ENCODE peak calls at places on chromosomes 2 and 18, in ten cellular contexts. A is left ventricle myocardium inferior; O is CD8-positive, alpha-beta T cell; G is RWPE1; U is IMR-90; P is upper lobe of left lung; M is neural crest cell; Y is lower leg skin; V is progenitor cell of endocrine pancreas; F is fibroblast of the aortic adventitia. L is an unnamed sample.

GRCh38 chr2:15472133-15472532 is 89.0 kb downstream of the NBAS start:
- DNase-seq in M (no peak), Y (no peak), G (no peak), U (no peak), F (no peak), A (no peak), V (no peak), O (no peak), P (no peak), L (no peak)

GRCh38 chr2:98842136-98842535 is 93.9 kb downstream of the CRACDL start:
- DNase-seq in G (no peak), A (no peak), P (no peak), U (no peak), V (no peak), O (no peak), F (no peak), M (no peak), Y (no peak), L (no peak)

GRCh38 chr18:7987284-7987976 is 420.3 kb downstream of the PTPRM start:
- DNase-seq in A (no peak), F (peak), V (no peak), O (no peak), U (peak), M (no peak), P (no peak), Y (no peak), G (peak), L (no peak)

GRCh38 chr2:46171441-46171953 is 125.7 kb upstream of the EPAS1 start:
- DNase-seq in V (no peak), F (peak), G (peak), P (no peak), Y (no peak), U (peak), A (no peak), O (no peak), M (no peak), L (peak)

GRCh38 chr2:20484034-20484617 is 37.3 kb downstream of the RHOB start:
- DNase-seq in U (no peak), G (no peak), P (no peak), A (no peak), V (peak), Y (peak), O (no peak), M (no peak), F (no peak), L (no peak)

GRCh38 chr2:238562446-238562845 is 135.7 kb downstream of the ASB1 start:
- DNase-seq in P (no peak), M (no peak), F (no peak), V (no peak), U (no peak), O (no peak), A (no peak), Y (no peak), G (no peak), L (no peak)

GRCh38 chr2:165161510-165161909 is 42.3 kb downstream of the SCN3A start:
- DNase-seq in M (no peak), V (no peak), U (peak), F (peak), A (no peak), G (no peak), P (no peak), O (no peak), Y (no peak), L (no peak)

GRCh38 chr2:135904590-135904989 is 28.3 kb upstream of the MCM6 start:
- DNase-seq in V (no peak), F (peak), U (peak), O (no peak), M (no peak), G (no peak), A (no peak), Y (no peak), P (no peak), L (no peak)

GRCh38 chr2:98519156-98519555 is 74.5 kb downstream of the INPP4A start:
- DNase-seq in U (peak), G (no peak), F (no peak), Y (no peak), O (no peak), P (no peak), M (no peak), A (no peak), V (no peak), L (no peak)

GRCh38 chr2:72098935-72099334 is 48.7 kb downstream of the CYP26B1 start:
- DNase-seq in O (no peak), V (no peak), Y (peak), F (no peak), M (no peak), U (no peak), A (no peak), P (no peak), G (no peak), L (no peak)

GRCh38 chr18:47413327-47413726 is 161.9 kb upstream of the SKOR2 start:
- DNase-seq in A (no peak), P (peak), F (peak), Y (no peak), V (no peak), U (no peak), O (no peak), G (no peak), M (no peak), L (no peak)

DNA sequence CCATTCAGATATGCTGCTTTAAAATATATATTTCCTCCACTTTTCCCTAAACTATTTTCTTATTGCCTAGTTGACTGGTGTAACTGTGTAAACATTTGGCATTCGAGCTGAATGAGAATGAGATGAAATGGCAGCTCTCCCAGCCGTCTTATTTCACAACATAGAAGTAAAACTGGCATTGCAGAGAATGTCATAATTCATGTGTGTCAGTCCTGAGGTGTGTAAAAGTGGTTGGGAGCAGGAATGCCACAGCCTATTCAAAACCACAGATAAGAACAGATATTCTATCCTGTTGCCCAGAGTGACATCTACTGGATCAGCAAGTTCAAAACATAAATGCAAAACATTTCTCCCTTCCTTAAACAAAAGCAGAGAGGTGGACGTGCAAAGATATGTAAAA is 565.5 kb upstream of the CHAC2 start:
- DNase-seq in Y (peak), V (no peak), O (no peak), M (no peak), U (peak), P (peak), F (peak), A (no peak), G (peak), L (no peak)
- TF ChIP-seq CTCF in Y (no peak), V (no peak), O (no peak), M (no peak), U (peak), P (no peak), F (peak), A (peak), G (peak), L (peak)

GRCh38 chr2:109349555-109350430 is 220.8 kb downstream of the SH3RF3 start:
- DNase-seq in A (no peak), M (no peak), G (no peak), V (no peak), Y (no peak), P (no peak), F (no peak), U (no peak), O (no peak), L (no peak)
- TF ChIP-seq CTCF in A (peak), M (no peak), G (no peak), V (peak), Y (no peak), P (peak), F (peak), U (peak), O (no peak), L (peak)

GRCh38 chr18:34840416-34840815 is 130.3 kb downstream of the DTNA start:
- DNase-seq in F (no peak), A (no peak), Y (no peak), U (no peak), P (no peak), G (no peak), M (no peak), O (no peak), V (no peak), L (no peak)
- TF ChIP-seq CTCF in F (no peak), A (no peak), Y (no peak), U (no peak), P (no peak), G (no peak), M (no peak), O (no peak), V (no peak), L (no peak)

DNA sequence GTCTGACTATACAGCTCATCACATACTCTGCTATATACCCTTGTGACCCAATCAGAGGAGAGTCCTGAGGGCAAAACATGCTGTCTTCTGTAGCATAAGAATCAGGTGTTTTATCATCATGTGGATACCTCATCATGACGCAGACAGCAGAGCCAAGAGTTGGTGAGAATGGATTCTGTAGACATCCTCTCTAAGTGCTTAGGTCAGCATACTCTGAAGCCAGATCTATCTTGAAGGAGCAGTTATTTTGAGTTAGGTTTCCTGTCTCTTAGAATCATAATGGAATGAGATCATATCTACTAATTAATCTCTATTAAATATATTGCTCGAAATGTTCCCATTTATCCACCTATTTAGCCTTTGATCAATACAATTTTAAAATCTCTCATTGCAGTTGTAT is 190.2 kb upstream of the KCNH7 start:
- DNase-seq in F (no peak), G (no peak), V (no peak), M (no peak), U (no peak), O (no peak), P (no peak), A (no peak), Y (no peak), L (no peak)
- TF ChIP-seq CTCF in F (no peak), G (no peak), V (no peak), M (no peak), U (no peak), O (no peak), P (no peak), A (no peak), Y (no peak), L (no peak)

DNA sequence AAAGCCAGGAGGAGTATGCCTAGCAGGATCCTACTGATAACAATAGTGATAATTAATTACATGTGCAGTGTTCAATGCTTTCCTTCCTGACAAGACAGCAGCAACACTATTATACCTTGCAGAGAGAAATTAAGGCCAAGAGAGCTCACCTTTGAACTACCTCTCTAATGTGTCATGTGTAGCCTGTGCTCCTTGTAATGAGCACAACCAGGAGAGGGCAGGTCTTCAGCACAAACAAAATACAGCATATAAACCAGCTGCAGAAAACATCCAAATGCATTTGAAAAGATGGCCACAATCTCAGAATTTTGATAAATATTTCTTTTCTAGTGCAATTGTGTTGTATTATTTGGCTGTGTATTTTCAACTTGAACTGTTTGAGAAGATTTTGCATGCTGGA is 1425.7 kb downstream of the DSC3 start:
- DNase-seq in M (no peak), O (no peak), U (no peak), G (no peak), P (no peak), V (no peak), A (no peak), Y (no peak), F (no peak), L (no peak)
- TF ChIP-seq CTCF in M (no peak), O (no peak), U (no peak), G (no peak), P (no peak), V (no peak), A (peak), Y (no peak), F (no peak), L (no peak)

GRCh38 chr2:221552282-221552681 is 19.8 kb downstream of the EPHA4 start:
- DNase-seq in U (no peak), G (no peak), M (no peak), A (no peak), F (no peak), Y (no peak), O (no peak), V (no peak), P (no peak), L (no peak)

GRCh38 chr2:221551864-221552263 is 20.2 kb downstream of the EPHA4 start:
- DNase-seq in F (no peak), A (no peak), Y (no peak), G (no peak), V (no peak), O (no peak), P (no peak), M (no peak), U (no peak), L (no peak)

GRCh38 chr2:221541131-221541735 is 30.9 kb downstream of the EPHA4 start:
- DNase-seq in V (no peak), G (no peak), F (no peak), A (no peak), O (no peak), U (no peak), Y (no peak), M (no peak), P (no peak), L (no peak)

GRCh38 chr2:221549143-221549542 is 23.0 kb downstream of the EPHA4 start:
- DNase-seq in V (no peak), P (no peak), G (no peak), O (no peak), M (no peak), Y (no peak), A (no peak), U (peak), F (no peak), L (no peak)

DNA sequence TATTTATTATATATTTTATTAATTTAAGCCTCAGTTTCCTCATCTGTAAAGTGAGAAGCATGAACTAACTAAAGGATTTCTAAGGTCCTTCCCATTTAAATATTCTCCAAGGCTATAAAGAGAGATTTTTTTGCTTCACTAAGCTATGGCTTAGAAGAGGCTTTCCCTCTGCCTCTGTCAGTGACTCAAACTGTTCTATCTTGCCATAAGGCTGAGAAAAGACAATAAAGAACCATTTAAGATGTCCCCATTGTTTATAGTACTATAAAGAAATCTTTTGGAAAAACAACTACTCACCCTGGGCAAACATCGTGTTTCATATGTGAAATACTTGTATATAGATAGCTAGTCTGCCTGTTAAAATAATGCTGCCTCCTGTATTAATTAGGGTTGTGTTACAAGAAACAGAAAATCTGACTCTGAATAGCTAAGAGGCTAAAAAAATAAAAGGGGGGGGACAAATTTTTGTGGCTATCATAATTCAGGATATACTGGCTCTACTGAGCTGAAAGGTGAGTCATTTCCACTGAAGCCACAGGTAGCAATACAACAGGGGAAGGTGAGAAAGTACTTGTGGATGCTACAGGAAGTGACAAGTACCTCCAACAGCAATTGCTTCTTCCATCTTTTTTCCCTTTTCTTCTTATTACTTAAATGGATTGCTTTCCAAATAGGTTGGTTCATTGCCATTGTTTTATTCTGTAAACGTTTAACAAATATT is 25.4 kb downstream of the EPHA4 start:
- DNase-seq in Y (no peak), V (no peak), M (no peak), U (no peak), F (no peak), P (no peak), A (no peak), O (no peak), G (peak), L (no peak)
- TF ChIP-seq CTCF in Y (no peak), V (no peak), M (no peak), U (no peak), F (no peak), P (no peak), A (no peak), O (no peak), G (no peak), L (no peak)

DNA sequence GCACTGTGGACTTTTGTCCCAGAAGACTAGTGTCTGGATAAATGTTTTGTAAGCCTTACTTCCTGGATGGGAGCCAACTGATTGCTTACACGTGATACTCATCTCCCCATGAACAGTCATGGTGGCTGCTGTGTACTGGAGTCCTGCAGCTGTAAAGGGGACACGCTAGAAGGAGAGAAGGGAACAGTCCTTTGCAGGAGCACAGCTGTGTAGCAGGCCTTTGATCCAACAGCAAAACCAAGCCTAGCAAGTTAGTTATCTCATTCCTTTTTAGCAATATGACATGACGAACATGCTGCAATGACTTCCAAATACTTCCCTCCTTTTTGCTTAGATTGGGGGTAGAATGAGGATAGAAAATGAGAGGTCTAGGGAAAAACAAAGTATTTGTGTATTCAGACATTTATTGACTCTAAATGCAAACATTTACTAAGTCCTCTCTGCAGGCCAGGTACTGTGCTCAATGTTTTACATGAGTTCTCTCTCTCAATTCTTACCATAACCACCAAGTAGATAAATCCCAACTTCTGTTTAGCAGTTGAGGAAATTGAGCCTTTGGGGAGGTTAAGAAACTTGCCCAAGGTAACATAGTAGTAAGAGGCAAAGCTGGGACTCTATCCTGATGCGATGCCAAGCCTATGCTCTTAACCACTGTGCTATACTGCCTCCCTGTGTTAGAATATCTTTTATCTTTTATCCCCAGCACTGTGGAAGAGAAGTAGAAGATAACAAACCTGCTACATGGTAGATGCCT is 55.4 kb upstream of the CD28 start:
- DNase-seq in G (peak), U (peak), M (no peak), P (peak), Y (no peak), F (peak), O (no peak), V (no peak), A (no peak), L (peak)
- TF ChIP-seq CTCF in G (no peak), U (peak), M (peak), P (peak), Y (no peak), F (peak), O (no peak), V (no peak), A (peak), L (peak)

GRCh38 chr2:101516349-101516748 is 41.4 kb upstream of the RFX8 start:
- DNase-seq in U (no peak), V (no peak), O (no peak), Y (no peak), F (no peak), M (no peak), P (no peak), G (no peak), A (no peak), L (no peak)

GRCh38 chr2:101517753-101518152 is 42.8 kb upstream of the RFX8 start:
- DNase-seq in A (no peak), F (peak), U (peak), V (no peak), M (no peak), O (no peak), P (no peak), G (peak), Y (no peak), L (no peak)

GRCh38 chr2:101518470-101519172 is 43.7 kb upstream of the RFX8 start:
- DNase-seq in V (no peak), O (no peak), M (peak), U (peak), A (peak), G (peak), P (no peak), Y (no peak), F (peak), L (peak)

GRCh38 chr2:101515512-101515911 is 40.6 kb upstream of the RFX8 start:
- DNase-seq in O (no peak), Y (no peak), F (peak), G (no peak), M (no peak), V (no peak), U (peak), P (no peak), A (peak), L (no peak)

DNA sequence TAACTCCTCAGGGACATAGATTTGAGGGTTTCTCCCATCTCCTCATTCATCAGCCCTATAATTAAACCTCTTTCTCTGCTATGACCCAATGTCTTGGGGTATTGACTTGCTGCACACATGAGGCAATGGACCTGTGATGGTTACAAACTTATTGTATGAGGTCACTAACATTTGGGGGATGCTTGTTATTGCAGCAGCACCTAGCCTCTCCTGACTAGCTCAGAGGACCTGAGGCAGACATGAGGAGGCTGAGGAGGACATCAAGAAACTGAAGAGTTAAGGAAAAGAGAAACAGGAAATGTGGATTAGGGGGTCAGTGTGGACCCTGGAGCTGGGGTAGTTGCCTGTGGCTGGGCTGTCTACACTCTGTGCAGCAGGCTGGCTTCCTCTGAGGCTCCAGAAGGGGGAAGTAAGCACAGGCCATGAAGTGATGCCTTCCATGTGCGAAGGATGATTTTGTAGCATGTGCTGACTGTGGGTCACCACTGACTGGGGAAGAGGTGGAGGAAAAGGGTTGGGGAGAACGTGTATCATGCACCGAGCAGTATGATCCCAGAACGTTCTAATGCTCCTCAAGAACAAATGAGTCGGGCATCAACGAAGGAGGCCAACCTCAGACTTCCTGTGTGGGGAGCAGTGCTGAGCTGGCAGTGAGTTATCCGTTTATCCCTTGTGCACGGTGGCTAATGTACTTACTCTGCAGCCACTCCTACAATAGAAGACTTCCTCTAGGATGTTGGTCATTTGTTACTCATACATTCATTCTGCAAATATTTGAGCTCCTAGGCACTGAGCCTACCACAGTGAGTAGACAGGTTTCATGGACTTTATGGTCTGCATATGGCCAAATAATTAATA is 42.1 kb upstream of the RFX8 start:
- DNase-seq in F (peak), Y (no peak), O (no peak), V (no peak), G (peak), A (no peak), P (no peak), M (no peak), U (peak), L (no peak)
- TF ChIP-seq CTCF in F (peak), Y (no peak), O (no peak), V (no peak), G (no peak), A (no peak), P (no peak), M (no peak), U (no peak), L (no peak)

L was measured in neural progenitor cell.